ENCODE peak calls at places on chromosomes 3 and 15, in four cellular contexts. W is KBM-7, N is ACHN, I is iris pigment epithelial cell. S is an unnamed sample.

GRCh38 chr3:138186216-138186615 is 885 bp upstream of the ARMC8 start:
- DNase-seq in N (no peak), W (no peak), I (peak; percentile 17), S (no peak)

GRCh38 chr3:37016903-37017302 is 23.6 kb downstream of the MLH1 start:
- DNase-seq in I (no peak), W (no peak), N (no peak), S (no peak)

GRCh38 chr3:1666865-1667264 is 431.8 kb upstream of the CNTN4 start:
- DNase-seq in I (no peak), W (no peak), N (no peak), S (no peak)

GRCh38 chr15:86855307-86855706 is 775.6 kb downstream of the AGBL1 start:
- DNase-seq in W (no peak), N (no peak), I (no peak), S (no peak)

GRCh38 chr15:88636039-88636438 is 2.8 kb upstream of the ISG20 start:
- DNase-seq in I (peak; percentile 21), W (no peak), N (no peak), S (no peak)

GRCh38 chr15:65310431-65311137 is 6.1 kb downstream of the RNU5B-1 start:
- DNase-seq in N (no peak), W (no peak), I (peak; percentile 53), S (no peak)

GRCh38 chr15:80607288-80607980 is 87.7 kb upstream of the ABHD17C start:
- DNase-seq in I (no peak), N (no peak), W (no peak), S (no peak)

GRCh38 chr15:85380217-85380859 is at the start of gene AKAP13:
- DNase-seq in W (peak; percentile 98), I (peak; percentile 100), N (peak; percentile 98), S (peak; percentile 92)

GRCh38 chr3:123546133-123546755 is 38.6 kb downstream of the HACD2 start:
- DNase-seq in W (no peak), N (no peak), I (peak; percentile 86), S (no peak)

GRCh38 chr3:55434789-55435188 is 52.3 kb downstream of the WNT5A start:
- DNase-seq in I (peak; percentile 48), W (peak; percentile 5), N (peak; percentile 44), S (no peak)

GRCh38 chr3:8629151-8630021 is 15.2 kb downstream of the SSUH2 start:
- DNase-seq in W (peak; percentile 28), N (peak; percentile 87), I (peak; percentile 74), S (no peak)

GRCh38 chr3:99817047-99817436 is 620 bp upstream of the CMSS1 start:
- DNase-seq in I (no peak), W (no peak), N (peak; percentile 28), S (peak; percentile 21)

GRCh38 chr3:162041622-162042021 is 545.0 kb downstream of the OTOL1 start:
- DNase-seq in W (no peak), I (no peak), N (no peak), S (no peak)

GRCh38 chr3:196111939-196112386 is 30.1 kb upstream of the TFRC start:
- DNase-seq in I (no peak), N (no peak), W (peak; percentile 57), S (no peak)

GRCh38 chr15:78302579-78302978 is 3.2 kb upstream of the SKIC8 start:
- DNase-seq in I (peak; percentile 89), W (no peak), N (peak; percentile 29), S (no peak)

GRCh38 chr15:84702961-84703482 is 12.9 kb downstream of the SEC11A start:
- DNase-seq in W (no peak), I (peak; percentile 56), N (no peak), S (no peak)

GRCh38 chr3:10783360-10784346 is 32.4 kb upstream of the SLC6A11 start:
- DNase-seq in I (peak; percentile 36), N (peak; percentile 24), W (peak; percentile 36), S (peak; percentile 27)

GRCh38 chr3:82103241-82103640 is 341.8 kb upstream of the GBE1 start:
- DNase-seq in I (no peak), N (no peak), W (no peak), S (no peak)

GRCh38 chr3:101941253-101942039 is 92.1 kb downstream of the NFKBIZ start:
- DNase-seq in W (no peak), N (no peak), I (peak; percentile 78), S (no peak)

GRCh38 chr3:151015762-151016161 is 43.2 kb upstream of the CLRN1 start:
- DNase-seq in N (no peak), W (no peak), I (no peak), S (no peak)

GRCh38 chr3:27360113-27361078 is 8.8 kb downstream of the NEK10 start:
- DNase-seq in W (no peak), I (peak; percentile 53), N (no peak), S (no peak)

GRCh38 chr3:58190291-58190690 is 20.5 kb downstream of the DNASE1L3 start:
- DNase-seq in N (no peak), W (no peak), I (no peak), S (no peak)

GRCh38 chr3:170056710-170057454 is 19.1 kb downstream of the GPR160 start:
- DNase-seq in I (no peak), W (no peak), N (peak; percentile 28), S (no peak)

GRCh38 chr3:148642616-148643015 is 55.1 kb upstream of the AGTR1 start:
- DNase-seq in N (no peak), W (no peak), I (peak; percentile 54), S (no peak)

GRCh38 chr3:32816439-32817194 is 1.2 kb upstream of the TRIM71 start:
- DNase-seq in I (peak; percentile 29), W (peak; percentile 69), N (peak; percentile 6), S (peak; percentile 83)

GRCh38 chr15:91694829-91695205 is 158.7 kb upstream of the SLCO3A1 start:
- DNase-seq in I (peak; percentile 4), W (no peak), N (no peak), S (no peak)

GRCh38 chr3:122581622-122582021 is 4.2 kb downstream of the PARP15 start:
- DNase-seq in N (no peak), W (no peak), I (no peak), S (no peak)

GRCh38 chr15:39789736-39790135 is 7.1 kb upstream of the FSIP1 start:
- DNase-seq in W (no peak), N (no peak), I (no peak), S (no peak)

GRCh38 chr3:170692720-170693119 is 106.8 kb upstream of the SLC7A14 start:
- DNase-seq in W (no peak), N (no peak), I (peak; percentile 55), S (no peak)

GRCh38 chr3:127100459-127101410 is 92.2 kb upstream of the PRR23E start:
- DNase-seq in N (no peak), I (no peak), W (no peak), S (no peak)

GRCh38 chr3:112734718-112735350 is 93.9 kb upstream of the CCDC80 start:
- DNase-seq in I (peak; percentile 71), W (peak; percentile 91), N (peak; percentile 63), S (peak; percentile 70)

S was measured in nephron progenitor cell.